ENCODE peak calls at places on chromosomes 7 and 10, in seven cellular contexts. I, N, M, H, Q, X and R are unnamed samples.

GRCh38 chr7:20596653-20597052 is 18.8 kb upstream of the ABCB5 start:
- DNase-seq in I (peak; percentile 65), N (no peak), M (no peak), H (peak; percentile 18), Q (no peak), X (no peak), R (no peak)

GRCh38 chr10:86642021-86642420 is 12.3 kb upstream of the OPN4 start:
- DNase-seq in I (no peak), N (no peak), M (no peak), H (no peak), Q (no peak), X (no peak), R (no peak)

GRCh38 chr7:2954433-2954853 is 89.2 kb downstream of the CARD11 start:
- DNase-seq in I (no peak), N (no peak), M (peak; percentile 32), H (no peak), Q (no peak), X (no peak), R (no peak)

GRCh38 chr7:101631224-101631714 is 2.2 kb upstream of the MYL10 start:
- DNase-seq in I (peak; percentile 40), N (no peak), M (no peak), H (no peak), Q (no peak), X (no peak), R (no peak)

GRCh38 chr7:73361340-73361739 is 33.4 kb downstream of the FKBP6 start:
- DNase-seq in I (no peak), N (no peak), M (no peak), H (no peak), Q (no peak), X (no peak), R (no peak)

GRCh38 chr10:1631282-1631681 is 106.0 kb downstream of the ADARB2 start:
- DNase-seq in I (no peak), N (no peak), M (peak; percentile 6), H (no peak), Q (no peak), X (no peak), R (no peak)

GRCh38 chr7:5139998-5140397 is 50.0 kb upstream of the WIPI2 start:
- DNase-seq in I (no peak), N (peak; percentile 55), M (no peak), H (no peak), Q (peak; percentile 54), X (no peak), R (no peak)

GRCh38 chr7:46369933-46370654 is 449.0 kb upstream of the IGFBP3 start:
- DNase-seq in I (no peak), N (no peak), M (no peak), H (peak; percentile 67), Q (no peak), X (no peak), R (no peak)

GRCh38 chr10:91036807-91037405 is 116.0 kb upstream of the ANKRD1 start:
- DNase-seq in I (peak; percentile 3), N (no peak), M (no peak), H (no peak), Q (no peak), X (no peak), R (no peak)

GRCh38 chr7:254337-255037 is 35.5 kb upstream of the FOXL3 start:
- DNase-seq in I (no peak), N (no peak), M (no peak), H (no peak), Q (no peak), X (no peak), R (no peak)

GRCh38 chr7:142528608-142529408 is 220.5 kb upstream of the PRSS1 start:
- DNase-seq in I (no peak), N (no peak), M (no peak), H (no peak), Q (no peak), X (no peak), R (no peak)

GRCh38 chr10:22253578-22253882 is 35.7 kb upstream of the EBLN1 start:
- DNase-seq in I (no peak), N (peak; percentile 29), M (peak; percentile 27), H (no peak), Q (peak; percentile 40), X (peak; percentile 17), R (no peak)

GRCh38 chr10:22736134-22736533 is 21.8 kb upstream of the PIP4K2A start:
- DNase-seq in I (no peak), N (no peak), M (no peak), H (no peak), Q (no peak), X (no peak), R (no peak)

GRCh38 chr7:157412491-157413180 is 75.8 kb downstream of the DNAJB6 start:
- DNase-seq in I (no peak), N (no peak), M (no peak), H (no peak), Q (no peak), X (no peak), R (no peak)

GRCh38 chr10:101611506-101611905 is 23.4 kb downstream of the DPCD start:
- DNase-seq in I (no peak), N (no peak), M (no peak), H (no peak), Q (no peak), X (no peak), R (no peak)

GRCh38 chr7:44969049-44969700 is 9.6 kb downstream of the MYO1G start:
- DNase-seq in I (no peak), N (no peak), M (no peak), H (no peak), Q (no peak), X (no peak), R (no peak)